ENCODE peak calls at places on chromosomes 12 and 14, in seven cellular contexts. One of them, this sample, is unnamed.

GRCh38 chr14:75213172-75213571 is 36.8 kb upstream of the TMED10 start:
- DNase-seq in endodermal cell: no peak
- DNase-seq in CD8-positive, alpha-beta T cell: no peak
- DNase-seq in IMR-90: peak; percentile 37
- DNase-seq in effector memory CD4-positive, alpha-beta T cell: no peak
- DNase-seq in substantia nigra: no peak
- DNase-seq in lower lobe of right lung: no peak
- DNase-seq in this sample: no peak

GRCh38 chr14:91245029-91245428 is 525 bp upstream of the GPR68 start:
- DNase-seq in effector memory CD4-positive, alpha-beta T cell: peak; percentile 71
- DNase-seq in substantia nigra: no peak
- DNase-seq in endodermal cell: no peak
- DNase-seq in CD8-positive, alpha-beta T cell: peak; percentile 86
- DNase-seq in IMR-90: no peak
- DNase-seq in lower lobe of right lung: no peak
- DNase-seq in this sample: peak; percentile 83

GRCh38 chr12:122423258-122424165 is 1.0 kb upstream of the CLIP1 start:
- DNase-seq in substantia nigra: peak; percentile 15
- DNase-seq in IMR-90: peak; percentile 62
- DNase-seq in effector memory CD4-positive, alpha-beta T cell: no peak
- DNase-seq in lower lobe of right lung: no peak
- DNase-seq in CD8-positive, alpha-beta T cell: no peak
- DNase-seq in endodermal cell: peak; percentile 85
- DNase-seq in this sample: no peak

GRCh38 chr12:9868951-9869306 is 225 bp downstream of the CLEC2B start:
- DNase-seq in lower lobe of right lung: no peak
- DNase-seq in IMR-90: no peak
- DNase-seq in endodermal cell: no peak
- DNase-seq in CD8-positive, alpha-beta T cell: no peak
- DNase-seq in substantia nigra: no peak
- DNase-seq in effector memory CD4-positive, alpha-beta T cell: no peak
- DNase-seq in this sample: no peak

GRCh38 chr14:77485901-77486678 is 12.5 kb downstream of the ISM2 start:
- DNase-seq in IMR-90: peak; percentile 88
- DNase-seq in lower lobe of right lung: no peak
- DNase-seq in endodermal cell: no peak
- DNase-seq in CD8-positive, alpha-beta T cell: no peak
- DNase-seq in effector memory CD4-positive, alpha-beta T cell: no peak
- DNase-seq in substantia nigra: no peak
- DNase-seq in this sample: no peak

GRCh38 chr12:93301171-93301570 is 76.6 kb upstream of the NUDT4 start:
- DNase-seq in effector memory CD4-positive, alpha-beta T cell: no peak
- DNase-seq in IMR-90: no peak
- DNase-seq in lower lobe of right lung: no peak
- DNase-seq in CD8-positive, alpha-beta T cell: no peak
- DNase-seq in substantia nigra: no peak
- DNase-seq in endodermal cell: no peak
- DNase-seq in this sample: no peak

GRCh38 chr12:98154850-98155249 is 360.5 kb upstream of the TMPO start:
- DNase-seq in effector memory CD4-positive, alpha-beta T cell: no peak
- DNase-seq in CD8-positive, alpha-beta T cell: no peak
- DNase-seq in substantia nigra: no peak
- DNase-seq in IMR-90: no peak
- DNase-seq in endodermal cell: peak; percentile 84
- DNase-seq in lower lobe of right lung: no peak
- DNase-seq in this sample: no peak

GRCh38 chr12:45580570-45580969 is 148.9 kb upstream of the ARID2 start:
- DNase-seq in substantia nigra: no peak
- DNase-seq in IMR-90: no peak
- DNase-seq in lower lobe of right lung: no peak
- DNase-seq in effector memory CD4-positive, alpha-beta T cell: no peak
- DNase-seq in CD8-positive, alpha-beta T cell: no peak
- DNase-seq in endodermal cell: no peak
- DNase-seq in this sample: no peak

GRCh38 chr14:95078841-95079240 is 78.5 kb downstream of the DICER1 start:
- DNase-seq in endodermal cell: peak; percentile 63
- DNase-seq in substantia nigra: no peak
- DNase-seq in effector memory CD4-positive, alpha-beta T cell: no peak
- DNase-seq in IMR-90: no peak
- DNase-seq in CD8-positive, alpha-beta T cell: no peak
- DNase-seq in lower lobe of right lung: no peak
- DNase-seq in this sample: no peak

GRCh38 chr12:100146252-100146651 is 3.6 kb upstream of the BLTP3B start:
- DNase-seq in CD8-positive, alpha-beta T cell: no peak
- DNase-seq in endodermal cell: no peak
- DNase-seq in effector memory CD4-positive, alpha-beta T cell: no peak
- DNase-seq in substantia nigra: no peak
- DNase-seq in lower lobe of right lung: no peak
- DNase-seq in IMR-90: no peak
- DNase-seq in this sample: no peak

GRCh38 chr12:100154472-100155247 is 12.0 kb upstream of the BLTP3B start:
- DNase-seq in substantia nigra: no peak
- DNase-seq in effector memory CD4-positive, alpha-beta T cell: peak; percentile 31
- DNase-seq in endodermal cell: peak; percentile 99
- DNase-seq in CD8-positive, alpha-beta T cell: peak; percentile 62
- DNase-seq in lower lobe of right lung: peak; percentile 84
- DNase-seq in IMR-90: peak; percentile 48
- DNase-seq in this sample: peak; percentile 75

GRCh38 chr12:100153131-100153530 is 10.5 kb upstream of the BLTP3B start:
- DNase-seq in CD8-positive, alpha-beta T cell: no peak
- DNase-seq in endodermal cell: no peak
- DNase-seq in effector memory CD4-positive, alpha-beta T cell: no peak
- DNase-seq in lower lobe of right lung: no peak
- DNase-seq in substantia nigra: no peak
- DNase-seq in IMR-90: no peak
- DNase-seq in this sample: no peak

GRCh38 chr12:100156731-100157426 is 14.2 kb upstream of the BLTP3B start:
- DNase-seq in effector memory CD4-positive, alpha-beta T cell: no peak
- DNase-seq in CD8-positive, alpha-beta T cell: no peak
- DNase-seq in lower lobe of right lung: no peak
- DNase-seq in endodermal cell: no peak
- DNase-seq in substantia nigra: no peak
- DNase-seq in IMR-90: no peak
- DNase-seq in this sample: no peak

GRCh38 chr12:100151769-100152168 is 9.1 kb upstream of the BLTP3B start:
- DNase-seq in substantia nigra: no peak
- DNase-seq in IMR-90: no peak
- DNase-seq in effector memory CD4-positive, alpha-beta T cell: no peak
- DNase-seq in lower lobe of right lung: no peak
- DNase-seq in endodermal cell: peak; percentile 68
- DNase-seq in CD8-positive, alpha-beta T cell: no peak
- DNase-seq in this sample: no peak
- H3K27ac ChIP-seq in substantia nigra: no peak overlapping the region
- H3K27ac ChIP-seq in IMR-90: no peak overlapping the region
- H3K27ac ChIP-seq in effector memory CD4-positive, alpha-beta T cell: no peak overlapping the region
- H3K27ac ChIP-seq in lower lobe of right lung: no peak overlapping the region
- H3K27ac ChIP-seq in endodermal cell: no peak overlapping the region
- H3K27ac ChIP-seq in CD8-positive, alpha-beta T cell: no peak overlapping the region
- H3K27ac ChIP-seq in this sample: no peak overlapping the region

GRCh38 chr14:99749763-99750715 is 43.2 kb upstream of the EML1 start:
- DNase-seq in effector memory CD4-positive, alpha-beta T cell: no peak
- DNase-seq in CD8-positive, alpha-beta T cell: no peak
- DNase-seq in IMR-90: no peak
- DNase-seq in endodermal cell: no peak
- DNase-seq in lower lobe of right lung: peak; percentile 47
- DNase-seq in substantia nigra: no peak
- DNase-seq in this sample: no peak
- H3K27ac ChIP-seq in effector memory CD4-positive, alpha-beta T cell: no peak overlapping the region
- H3K27ac ChIP-seq in CD8-positive, alpha-beta T cell: no peak overlapping the region
- H3K27ac ChIP-seq in IMR-90: no peak overlapping the region
- H3K27ac ChIP-seq in endodermal cell: no peak overlapping the region
- H3K27ac ChIP-seq in lower lobe of right lung: no peak overlapping the region
- H3K27ac ChIP-seq in substantia nigra: no peak overlapping the region
- H3K27ac ChIP-seq in this sample: no peak overlapping the region

DNA sequence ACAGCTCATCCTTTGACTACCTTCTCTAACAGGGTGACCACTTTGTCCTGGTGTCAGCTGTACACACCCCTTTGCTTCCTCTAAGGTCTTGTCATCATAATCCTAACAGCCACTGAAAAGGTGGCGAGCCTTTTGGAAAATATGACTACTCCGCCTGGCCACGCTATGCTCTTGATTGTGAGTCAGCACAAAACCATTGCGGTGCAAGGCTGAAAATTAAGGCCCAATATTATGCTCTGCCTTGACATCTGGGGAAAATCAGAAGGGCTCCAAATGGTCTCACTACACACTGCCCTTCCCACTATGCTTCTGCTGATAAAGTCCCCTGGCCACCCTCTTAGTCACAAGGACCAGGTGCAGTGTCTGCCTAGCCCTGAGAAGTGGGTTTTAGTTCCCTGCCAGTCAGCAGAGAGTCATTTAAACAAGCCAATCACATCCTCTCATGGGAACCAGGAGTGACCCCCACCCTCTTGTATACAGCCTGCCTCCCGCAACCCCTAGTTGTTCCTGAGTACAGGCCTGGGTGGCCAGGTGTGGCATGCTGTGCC is 34.3 kb downstream of the FGD6 start:
- DNase-seq in lower lobe of right lung: no peak
- DNase-seq in substantia nigra: no peak
- DNase-seq in CD8-positive, alpha-beta T cell: no peak
- DNase-seq in endodermal cell: peak; percentile 52
- DNase-seq in IMR-90: peak; percentile 73
- DNase-seq in effector memory CD4-positive, alpha-beta T cell: no peak
- DNase-seq in this sample: no peak
- H3K27ac ChIP-seq in lower lobe of right lung: no peak overlapping the region
- H3K27ac ChIP-seq in substantia nigra: no peak overlapping the region
- H3K27ac ChIP-seq in CD8-positive, alpha-beta T cell: no peak overlapping the region
- H3K27ac ChIP-seq in endodermal cell: no peak overlapping the region
- H3K27ac ChIP-seq in IMR-90: no peak overlapping the region
- H3K27ac ChIP-seq in effector memory CD4-positive, alpha-beta T cell: no peak overlapping the region
- H3K27ac ChIP-seq in this sample: no peak overlapping the region

GRCh38 chr12:76790564-76791552 is 26.9 kb downstream of the ZDHHC17 start:
- DNase-seq in CD8-positive, alpha-beta T cell: no peak
- DNase-seq in endodermal cell: no peak
- DNase-seq in effector memory CD4-positive, alpha-beta T cell: no peak
- DNase-seq in IMR-90: peak; percentile 37
- DNase-seq in substantia nigra: no peak
- DNase-seq in lower lobe of right lung: no peak
- DNase-seq in this sample: no peak

GRCh38 chr12:76789335-76790050 is 25.6 kb downstream of the ZDHHC17 start:
- DNase-seq in CD8-positive, alpha-beta T cell: no peak
- DNase-seq in substantia nigra: no peak
- DNase-seq in effector memory CD4-positive, alpha-beta T cell: no peak
- DNase-seq in endodermal cell: no peak
- DNase-seq in IMR-90: no peak
- DNase-seq in lower lobe of right lung: no peak
- DNase-seq in this sample: no peak

GRCh38 chr12:76787689-76788088 is 23.8 kb downstream of the ZDHHC17 start:
- DNase-seq in lower lobe of right lung: no peak
- DNase-seq in effector memory CD4-positive, alpha-beta T cell: no peak
- DNase-seq in endodermal cell: no peak
- DNase-seq in CD8-positive, alpha-beta T cell: no peak
- DNase-seq in IMR-90: no peak
- DNase-seq in substantia nigra: no peak
- DNase-seq in this sample: no peak

GRCh38 chr12:76786986-76787385 is 23.1 kb downstream of the ZDHHC17 start:
- DNase-seq in substantia nigra: no peak
- DNase-seq in IMR-90: no peak
- DNase-seq in effector memory CD4-positive, alpha-beta T cell: no peak
- DNase-seq in lower lobe of right lung: no peak
- DNase-seq in CD8-positive, alpha-beta T cell: no peak
- DNase-seq in endodermal cell: no peak
- DNase-seq in this sample: no peak

DNA sequence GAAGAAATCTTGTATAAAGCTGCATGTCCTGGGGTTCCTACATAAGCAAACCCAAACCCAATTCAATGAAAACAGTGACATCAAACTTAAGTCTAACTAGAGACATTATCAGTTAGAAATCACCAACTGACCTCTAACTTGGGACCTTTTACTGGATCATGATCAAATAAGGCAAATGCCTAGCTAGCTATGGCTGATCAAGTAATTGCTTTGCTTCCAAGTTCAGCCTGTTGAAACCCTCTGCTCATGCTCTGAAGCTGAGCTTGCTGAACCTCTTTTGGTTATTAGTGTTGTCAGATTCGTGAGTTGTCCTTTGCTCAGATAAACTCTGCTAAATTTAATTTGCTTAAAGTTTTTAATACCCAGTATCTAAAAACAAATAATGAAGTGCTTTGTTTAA is 28.9 kb downstream of the ZDHHC17 start:
- DNase-seq in IMR-90: no peak
- DNase-seq in effector memory CD4-positive, alpha-beta T cell: no peak
- DNase-seq in lower lobe of right lung: no peak
- DNase-seq in CD8-positive, alpha-beta T cell: no peak
- DNase-seq in substantia nigra: no peak
- DNase-seq in endodermal cell: no peak
- DNase-seq in this sample: no peak
- H3K27ac ChIP-seq in IMR-90: no peak overlapping the region
- H3K27ac ChIP-seq in effector memory CD4-positive, alpha-beta T cell: no peak overlapping the region
- H3K27ac ChIP-seq in lower lobe of right lung: no peak overlapping the region
- H3K27ac ChIP-seq in CD8-positive, alpha-beta T cell: no peak overlapping the region
- H3K27ac ChIP-seq in substantia nigra: no peak overlapping the region
- H3K27ac ChIP-seq in endodermal cell: no peak overlapping the region
- H3K27ac ChIP-seq in this sample: no peak overlapping the region